ENCODE peak calls at places on chromosomes 2 and 18, in six cellular contexts. Z is OCI-LY7, X is GM23248, W is H1, A is PC-9, C is K562. E is an unnamed sample.

GRCh38 chr2:59312967-59313943 is 1072.1 kb upstream of the FANCL start:
- DNase-seq in X (no peak), C (no peak), W (no peak), Z (no peak), A (no peak), E (no peak)

GRCh38 chr2:44169155-44169898 is 652 bp downstream of the PPM1B start:
- DNase-seq in Z (peak; percentile 75), X (peak; percentile 70), A (peak; percentile 59), W (no peak), C (peak; percentile 29), E (peak; percentile 85)

GRCh38 chr2:205280630-205281225 is 401.6 kb upstream of the NRP2 start:
- DNase-seq in C (no peak), W (no peak), X (no peak), Z (no peak), A (no peak), E (no peak)

GRCh38 chr2:121519153-121519552 is 11.5 kb upstream of the RNU4ATAC start:
- DNase-seq in Z (no peak), A (no peak), C (no peak), X (no peak), W (no peak), E (no peak)

GRCh38 chr2:108825736-108826135 is 39.2 kb downstream of the CCDC138 start:
- DNase-seq in X (no peak), A (no peak), Z (no peak), C (no peak), W (no peak), E (no peak)

GRCh38 chr2:147345246-147345645 is 499.6 kb upstream of the ACVR2A start:
- DNase-seq in Z (no peak), C (no peak), W (no peak), A (no peak), X (peak; percentile 58), E (no peak)

GRCh38 chr2:190765386-190766173 is 115.0 kb upstream of the GLS start:
- DNase-seq in X (peak; percentile 92), Z (no peak), A (peak; percentile 65), W (no peak), C (no peak), E (no peak)

GRCh38 chr2:55231546-55232083 is 478 bp downstream of the CLHC1 start:
- DNase-seq in Z (no peak), W (no peak), X (peak; percentile 54), C (peak; percentile 46), A (no peak), E (no peak)

GRCh38 chr2:181456660-181457120 is 496 bp upstream of the ITGA4 start:
- DNase-seq in X (peak; percentile 53), Z (peak; percentile 95), A (no peak), C (no peak), W (no peak), E (peak; percentile 95)

GRCh38 chr2:37377187-37377532 is 32.7 kb downstream of the QPCT start:
- DNase-seq in W (no peak), X (peak; percentile 83), Z (peak; percentile 66), C (no peak), A (no peak), E (no peak)

DNA sequence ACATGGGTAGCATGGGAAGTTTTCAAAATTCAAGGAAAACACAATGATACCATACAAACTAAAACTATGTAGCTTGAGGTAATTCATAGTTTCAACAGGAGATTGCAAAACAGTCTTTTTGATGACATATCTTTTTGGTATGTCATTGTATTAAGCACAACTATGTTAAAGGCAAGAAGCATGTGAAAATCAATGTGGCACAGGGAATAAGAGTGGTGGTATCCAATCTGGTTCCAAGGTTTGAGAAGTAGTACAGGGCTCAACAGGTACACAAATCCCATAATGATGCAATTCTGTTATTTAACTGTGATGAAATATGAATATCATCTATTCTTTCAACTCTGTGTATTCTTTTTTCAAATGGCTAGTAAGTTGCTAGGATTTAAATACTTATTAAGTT is 16.4 kb upstream of the DLX2 start:
- DNase-seq in X (peak; percentile 80), C (no peak), Z (no peak), W (no peak), A (peak; percentile 98), E (no peak)
- H3K4me2 ChIP-seq in X (peak overlapping the region; percentile 52), C (no peak overlapping the region), Z (no peak overlapping the region), W (no peak overlapping the region), A (peak overlapping the region; percentile 58), E (no peak overlapping the region)

GRCh38 chr18:42417189-42417588 is 462.2 kb downstream of the PIK3C3 start:
- DNase-seq in Z (no peak), C (no peak), X (no peak), A (no peak), W (no peak), E (no peak)
- H2AFZ ChIP-seq in Z (no peak overlapping the region), C (no peak overlapping the region), X (no peak overlapping the region), A (no peak overlapping the region), W (no peak overlapping the region), E (no peak overlapping the region)

GRCh38 chr2:227818569-227819397 is 5.1 kb downstream of the CCL20 start:
- DNase-seq in C (no peak), Z (no peak), X (no peak), W (no peak), A (no peak), E (no peak)
- H3K4me3 ChIP-seq in C (no peak overlapping the region), Z (no peak overlapping the region), X (peak overlapping the region; percentile 30), W (no peak overlapping the region), A (peak overlapping the region; percentile 7), E (no peak overlapping the region)

DNA sequence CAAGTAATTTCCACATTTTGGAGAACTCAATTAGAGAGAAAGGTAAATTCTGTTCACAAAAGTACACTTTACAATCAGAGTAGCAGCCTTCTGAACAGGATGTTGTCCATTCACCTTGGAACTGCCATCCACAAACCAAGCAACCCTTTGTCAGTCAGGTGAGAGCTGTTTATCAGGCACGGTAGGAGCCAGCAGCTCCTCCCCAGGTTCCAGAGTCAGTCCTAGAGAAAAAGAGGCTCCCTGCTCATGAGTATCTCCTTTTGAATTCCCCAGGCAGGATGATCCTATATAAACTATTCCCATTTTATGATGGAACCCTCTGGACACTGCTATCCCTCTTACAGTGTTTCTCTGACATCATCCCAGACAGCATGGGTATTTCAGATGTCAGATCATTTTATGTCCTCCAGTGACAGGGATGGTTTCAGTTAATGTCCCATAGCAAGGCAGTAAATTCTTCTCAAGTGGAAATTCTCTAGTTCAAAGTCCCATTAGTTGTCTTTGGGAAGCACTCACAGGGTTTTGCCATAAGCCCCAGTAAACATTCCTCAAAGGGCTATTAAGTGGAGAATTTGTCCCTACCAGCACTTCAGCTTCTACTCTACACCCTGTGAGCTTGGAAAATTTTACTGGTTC is 34.5 kb upstream of the CSRNP3 start:
- DNase-seq in C (no peak), A (no peak), X (no peak), W (no peak), Z (no peak), E (no peak)
- H3K4me2 ChIP-seq in C (no peak overlapping the region), A (no peak overlapping the region), X (no peak overlapping the region), W (no peak overlapping the region), Z (no peak overlapping the region), E (no peak overlapping the region)

GRCh38 chr2:46131-46470 is 204 bp downstream of the FAM110C start:
- DNase-seq in Z (no peak), C (no peak), A (no peak), W (no peak), X (no peak), E (no peak)
- H2AFZ ChIP-seq in Z (no peak overlapping the region), C (no peak overlapping the region), A (peak overlapping the region; percentile 77), W (no peak overlapping the region), X (no peak overlapping the region), E (no peak overlapping the region)

DNA sequence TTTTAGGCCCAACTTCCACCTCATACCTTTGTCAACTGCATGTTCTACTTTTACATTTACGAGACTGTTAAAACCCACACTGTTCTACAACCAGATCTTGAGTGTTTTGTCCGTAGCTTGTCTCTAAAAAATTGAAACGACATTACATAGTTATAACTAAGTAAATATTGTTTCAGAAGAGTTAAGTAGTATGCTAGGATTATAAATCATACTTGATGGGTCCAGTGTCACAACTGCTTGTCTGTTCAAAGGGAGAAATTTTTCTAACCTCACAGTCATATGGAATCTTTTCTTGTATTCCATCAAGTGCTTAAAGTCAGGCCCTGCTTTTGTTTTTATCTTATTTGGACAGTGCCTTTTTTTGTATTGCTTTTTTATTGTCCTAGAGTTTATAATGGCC is 4.3 kb downstream of the GMCL1 start:
- DNase-seq in A (no peak), Z (no peak), C (no peak), X (no peak), W (no peak), E (no peak)
- H3K4me3 ChIP-seq in A (no peak overlapping the region), Z (no peak overlapping the region), C (no peak overlapping the region), X (no peak overlapping the region), W (no peak overlapping the region), E (no peak overlapping the region)

GRCh38 chr2:24106786-24107185 is 16.3 kb downstream of the PFN4 start:
- DNase-seq in W (no peak), Z (no peak), A (no peak), C (no peak), X (no peak), E (peak; percentile 37)

GRCh38 chr2:24115057-24115456 is 8.1 kb downstream of the PFN4 start:
- DNase-seq in Z (no peak), A (peak; percentile 46), X (peak; percentile 37), W (no peak), C (no peak), E (peak; percentile 10)

GRCh38 chr2:24107336-24107735 is 15.8 kb downstream of the PFN4 start:
- DNase-seq in Z (no peak), X (no peak), A (no peak), C (no peak), W (no peak), E (peak; percentile 15)

GRCh38 chr2:24111407-24111861 is 11.7 kb downstream of the PFN4 start:
- DNase-seq in X (peak; percentile 43), Z (no peak), A (peak; percentile 87), C (no peak), W (no peak), E (peak; percentile 0)

DNA sequence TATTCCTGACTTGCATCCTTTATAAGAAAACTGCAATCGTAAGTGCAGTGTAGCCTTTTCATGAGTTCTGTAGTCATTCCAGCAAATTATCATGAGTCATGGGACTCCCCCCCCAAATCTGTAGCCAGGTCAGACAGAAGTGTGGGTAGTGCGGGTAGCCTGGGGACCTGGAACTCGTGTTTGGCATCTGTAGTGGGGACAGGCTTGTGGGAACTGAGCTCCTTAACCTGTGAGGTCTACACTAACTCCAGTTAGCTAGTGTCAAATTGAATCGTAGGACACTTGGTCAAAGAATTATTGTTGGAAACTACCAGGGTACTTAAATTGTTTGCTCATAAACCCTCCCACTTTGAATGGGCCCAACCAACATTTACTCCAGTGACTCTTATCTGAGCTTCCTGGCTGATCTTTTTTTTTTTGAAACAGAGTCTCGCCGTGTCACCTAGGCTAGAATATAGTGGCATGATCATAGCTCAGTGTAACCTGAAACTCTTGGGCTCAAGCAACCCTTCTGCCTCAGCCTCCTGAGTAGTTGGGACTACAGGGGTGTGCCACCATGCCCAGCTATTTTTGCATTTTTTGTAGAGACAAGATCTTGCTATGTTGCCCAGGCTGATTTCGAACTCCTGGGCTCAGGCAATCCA is 12.4 kb downstream of the PFN4 start:
- DNase-seq in A (peak; percentile 51), Z (no peak), X (no peak), W (no peak), C (no peak), E (peak; percentile 37)
- H3K4me2 ChIP-seq in A (peak overlapping the region; percentile 64), Z (no peak overlapping the region), X (no peak overlapping the region), W (no peak overlapping the region), C (peak overlapping the region; percentile 61), E (no peak overlapping the region)

DNA sequence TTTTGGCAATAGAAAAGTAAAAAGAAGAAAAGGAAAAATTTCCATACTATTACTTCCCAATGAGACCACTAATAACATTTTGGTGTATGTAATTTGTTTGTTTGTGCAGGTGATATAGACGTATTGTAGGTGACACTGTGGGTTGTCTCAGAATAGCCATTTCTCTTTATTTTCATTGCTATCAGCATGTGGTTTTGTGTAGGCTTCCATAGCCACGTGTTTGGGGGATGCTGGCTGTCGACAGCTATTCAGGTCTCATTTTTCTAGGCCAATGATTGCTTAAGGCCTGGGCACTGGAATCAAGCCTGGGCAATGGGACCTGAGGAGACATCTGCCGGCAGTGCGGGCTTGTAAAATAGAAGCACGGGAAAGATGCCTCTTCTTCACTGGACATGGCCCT is 71.0 kb upstream of the KCTD1 start:
- DNase-seq in Z (no peak), W (no peak), C (no peak), A (no peak), X (no peak), E (no peak)
- H2AFZ ChIP-seq in Z (no peak overlapping the region), W (no peak overlapping the region), C (no peak overlapping the region), A (no peak overlapping the region), X (no peak overlapping the region), E (no peak overlapping the region)

E was measured in Karpas-422.